ENCODE peak calls at places on chromosomes 13 and 19, in five cellular contexts. K is trophoblast cell, I is neuronal stem cell, M is endodermal cell, B is H9. O is an unnamed sample.

GRCh38 chr19:4185413-4186086 is 3.1 kb downstream of the ANKRD24 start:
- DNase-seq in B (no peak), I (no peak), M (peak; percentile 31), K (no peak), O (no peak)

GRCh38 chr19:18967358-18968146 is 26.5 kb upstream of the HOMER3 start:
- DNase-seq in I (no peak), B (no peak), M (no peak), K (peak; percentile 87), O (peak; percentile 86)

GRCh38 chr19:29586401-29586800 is 19.7 kb upstream of the POP4 start:
- DNase-seq in I (no peak), K (no peak), B (no peak), M (no peak), O (no peak)

GRCh38 chr19:44570984-44571684 is 41.7 kb upstream of the CEACAM20 start:
- DNase-seq in I (peak; percentile 70), M (peak; percentile 91), K (peak; percentile 75), B (peak; percentile 77), O (no peak)

GRCh38 chr19:56942749-56943148 is 102.2 kb upstream of the PEG3 start:
- DNase-seq in K (no peak), I (peak; percentile 62), B (peak; percentile 33), M (peak; percentile 45), O (peak; percentile 88)

GRCh38 chr19:17871878-17872250 is at the start of gene SLC5A5:
- DNase-seq in K (no peak), B (peak; percentile 54), I (no peak), M (peak; percentile 74), O (no peak)

GRCh38 chr13:37686501-37686900 is 87.9 kb upstream of the POSTN start:
- DNase-seq in I (no peak), M (no peak), K (no peak), B (no peak), O (no peak)

GRCh38 chr19:23887642-23888041 is 27.0 kb upstream of the ZNF726 start:
- DNase-seq in I (no peak), M (no peak), B (no peak), K (no peak), O (no peak)

GRCh38 chr13:59679239-59679638 is 484.5 kb downstream of the DIAPH3 start:
- DNase-seq in K (no peak), M (no peak), I (no peak), B (no peak), O (no peak)

GRCh38 chr19:37304190-37304883 is 66.6 kb upstream of the ZNF527 start:
- DNase-seq in K (no peak), I (peak; percentile 41), B (peak; percentile 76), M (peak; percentile 87), O (peak; percentile 87)

GRCh38 chr13:46388846-46389245 is 1.8 kb upstream of the RUBCNL start:
- DNase-seq in I (no peak), M (no peak), B (no peak), K (no peak), O (no peak)

GRCh38 chr13:46389985-46390384 is 2.9 kb upstream of the RUBCNL start:
- DNase-seq in I (no peak), B (no peak), K (no peak), M (peak; percentile 49), O (no peak)

GRCh38 chr13:46386996-46387851 is at the start of gene RUBCNL:
- DNase-seq in B (peak; percentile 70), K (peak; percentile 33), M (peak; percentile 85), I (peak; percentile 57), O (peak; percentile 78)

GRCh38 chr13:46388308-46388707 is 1.3 kb upstream of the RUBCNL start:
- DNase-seq in B (no peak), K (no peak), M (no peak), I (no peak), O (no peak)

GRCh38 chr13:46389457-46389856 is 2.4 kb upstream of the RUBCNL start:
- DNase-seq in M (no peak), B (no peak), K (no peak), I (no peak), O (no peak)
- H3K9ac ChIP-seq in M (no peak overlapping the region), B (no peak overlapping the region), K (no peak overlapping the region), I (no peak overlapping the region), O (no peak overlapping the region)

DNA sequence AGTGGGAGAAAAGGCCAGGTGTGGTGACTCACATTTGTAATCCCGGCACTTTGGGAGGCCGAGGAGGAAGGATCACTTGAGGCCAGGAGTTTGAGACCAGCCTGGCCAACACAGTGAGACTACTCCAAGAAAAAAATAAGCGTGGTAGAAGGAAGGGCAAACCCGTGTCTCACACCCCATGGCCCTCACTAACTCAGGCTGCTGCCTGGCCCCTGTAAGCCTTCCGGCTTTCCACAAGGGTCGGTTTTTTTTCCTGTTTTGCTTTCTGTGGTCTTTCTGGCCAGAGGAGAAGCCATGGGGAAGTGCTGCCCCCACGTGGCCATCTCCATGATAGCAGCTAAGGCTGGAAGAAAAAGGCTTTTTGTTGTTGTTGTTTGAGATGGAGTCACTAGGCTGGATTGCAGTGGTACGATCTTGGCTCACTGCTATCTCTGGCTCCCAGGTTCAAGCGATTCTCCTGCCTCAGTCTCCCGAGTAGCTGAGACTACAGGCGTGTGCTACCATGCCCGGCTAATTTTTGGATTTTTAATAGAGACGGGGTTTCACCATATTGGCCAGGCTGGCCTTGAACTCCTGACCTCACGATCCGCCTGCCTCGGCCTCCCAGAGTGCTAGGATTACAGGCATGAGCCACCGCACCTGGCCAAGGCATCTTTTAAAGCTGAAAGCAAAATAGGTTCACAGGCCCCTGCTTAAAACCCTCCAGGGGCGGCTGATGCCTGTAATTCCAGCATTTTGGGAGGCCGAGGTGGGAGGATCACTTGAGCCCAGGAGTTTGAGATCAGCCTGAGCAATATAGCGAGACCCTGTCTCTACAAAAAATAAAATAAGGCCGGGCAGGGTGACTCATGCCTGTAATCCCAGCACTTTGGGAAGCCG is 7.5 kb upstream of the ARHGEF18 start:
- DNase-seq in I (peak; percentile 89), K (peak; percentile 70), B (peak; percentile 89), M (peak; percentile 98), O (peak; percentile 89)
- H3K9ac ChIP-seq in I (no peak overlapping the region), K (no peak overlapping the region), B (no peak overlapping the region), M (no peak overlapping the region), O (no peak overlapping the region)

GRCh38 chr19:15934332-15935078 is at the start of gene CYP4F11:
- DNase-seq in M (no peak), I (no peak), K (no peak), B (no peak), O (no peak)
- H3K9ac ChIP-seq in M (no peak within 1 kb of the TSS), I (no peak within 1 kb of the TSS), K (no peak within 1 kb of the TSS), B (no peak within 1 kb of the TSS), O (no peak within 1 kb of the TSS)

GRCh38 chr19:10812196-10812595 is 23.8 kb downstream of the TMED1 start:
- DNase-seq in M (peak; percentile 59), K (no peak), B (peak; percentile 56), I (no peak), O (no peak)

GRCh38 chr19:10809693-10810285 is 26.2 kb downstream of the TMED1 start:
- DNase-seq in B (no peak), I (no peak), M (no peak), K (no peak), O (no peak)

GRCh38 chr19:10805758-10806247 is 30.2 kb downstream of the TMED1 start:
- DNase-seq in M (no peak), B (no peak), K (no peak), I (no peak), O (no peak)

GRCh38 chr19:10811391-10812111 is 24.5 kb downstream of the TMED1 start:
- DNase-seq in I (no peak), M (no peak), K (no peak), B (no peak), O (no peak)

DNA sequence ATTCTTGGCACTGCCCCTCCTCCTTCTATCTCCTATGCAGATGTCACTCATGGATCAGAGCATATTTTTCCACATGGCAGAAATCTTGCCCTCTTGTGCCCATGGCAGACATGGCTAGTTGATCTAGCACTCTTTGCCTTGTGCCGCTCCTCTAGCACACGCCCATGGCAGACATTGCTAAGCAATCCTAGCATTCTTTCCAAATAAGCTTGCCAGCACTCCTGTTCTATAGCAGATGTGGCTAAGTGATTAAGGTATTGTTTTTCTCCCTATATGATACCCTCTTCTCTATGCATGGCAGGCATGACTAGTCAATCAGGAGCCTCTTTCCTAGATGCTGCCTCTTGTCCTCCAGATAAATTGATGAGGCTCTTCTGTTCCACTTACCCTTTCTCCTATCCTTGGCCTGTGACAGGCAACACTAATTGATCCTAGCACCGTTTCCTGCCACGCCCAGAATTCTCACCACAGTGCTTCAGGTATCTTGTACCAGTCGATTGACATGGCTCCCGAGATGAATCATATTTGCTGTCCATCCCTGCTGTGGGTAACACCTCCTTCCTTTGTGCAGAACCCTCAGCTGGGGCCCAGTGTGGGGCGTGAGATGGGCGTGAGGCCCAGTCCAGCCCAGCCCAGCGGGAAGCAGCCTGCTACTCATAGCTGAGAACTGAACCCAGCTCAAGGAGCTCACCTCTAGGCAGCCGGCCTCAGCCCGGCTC is 26.9 kb downstream of the TMED1 start:
- DNase-seq in B (no peak), M (no peak), I (no peak), K (no peak), O (no peak)
- H3K9ac ChIP-seq in B (no peak overlapping the region), M (no peak overlapping the region), I (no peak overlapping the region), K (no peak overlapping the region), O (no peak overlapping the region)

GRCh38 chr19:55109527-55110291 is 7.7 kb downstream of the PPP1R12C start:
- DNase-seq in K (no peak), B (no peak), I (no peak), M (no peak), O (peak; percentile 32)
- H3K9ac ChIP-seq in K (no peak overlapping the region), B (no peak overlapping the region), I (no peak overlapping the region), M (no peak overlapping the region), O (no peak overlapping the region)

DNA sequence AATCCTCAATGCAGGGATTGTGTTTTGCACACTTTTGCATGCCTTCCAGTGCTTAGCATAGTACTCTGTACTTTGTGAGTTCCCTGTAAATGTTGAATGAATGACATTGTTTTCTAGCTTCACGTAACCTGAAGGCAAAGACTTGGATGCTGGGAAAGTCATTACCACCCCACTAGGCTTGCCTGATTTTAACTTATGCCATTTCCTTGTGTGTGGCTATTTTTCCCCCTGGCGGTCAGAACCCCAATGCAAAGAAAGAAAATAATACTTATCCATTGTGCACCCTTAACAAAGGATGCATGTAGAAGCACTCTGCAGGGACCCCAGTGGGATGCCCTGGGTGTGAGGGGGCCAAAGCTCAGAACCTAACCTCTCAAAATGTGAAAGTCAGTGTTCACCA is 1.2 kb upstream of the ENOX1 start:
- DNase-seq in K (no peak), B (no peak), M (no peak), I (peak; percentile 38), O (no peak)
- H3K9ac ChIP-seq in K (no peak overlapping the region), B (no peak overlapping the region), M (no peak overlapping the region), I (no peak overlapping the region), O (no peak overlapping the region)

GRCh38 chr13:43058318-43058674 is 34.9 kb downstream of the DNAJC15 start:
- DNase-seq in I (no peak), K (peak; percentile 71), M (peak; percentile 65), B (peak; percentile 45), O (peak; percentile 79)
- H3K9ac ChIP-seq in I (no peak overlapping the region), K (no peak overlapping the region), M (peak overlapping the region; percentile 100), B (no peak overlapping the region), O (no peak overlapping the region)

O was measured in kidney.